ENCODE peak calls at places on chromosomes 6 and 20, in five cellular contexts. V, C, H, P and R are unnamed samples.

GRCh38 chr6:122809001-122809400 is 19.9 kb downstream of the SMPDL3A start:
- DNase-seq in C (no peak), V (no peak), H (no peak), P (no peak), R (no peak)

GRCh38 chr6:133240511-133241087 is 558 bp upstream of the EYA4 start:
- DNase-seq in C (peak; percentile 80), P (peak; percentile 82), H (no peak), V (no peak), R (no peak)

GRCh38 chr6:29968130-29968529 is 25.8 kb downstream of the HLA-A start:
- DNase-seq in C (no peak), H (no peak), V (no peak), P (peak; percentile 13), R (no peak)

GRCh38 chr6:24330137-24330732 is 27.6 kb downstream of the DCDC2 start:
- DNase-seq in V (no peak), P (peak; percentile 62), C (no peak), H (no peak), R (peak; percentile 92)

GRCh38 chr20:1674361-1674760 is 16.8 kb upstream of the SIRPG start:
- DNase-seq in H (no peak), P (no peak), V (no peak), C (no peak), R (no peak)

GRCh38 chr6:3186974-3187382 is 29.6 kb upstream of the TUBB2A start:
- DNase-seq in V (no peak), H (no peak), P (no peak), C (no peak), R (peak; percentile 12)

GRCh38 chr6:102118034-102118433 is 724.5 kb downstream of the GRIK2 start:
- DNase-seq in V (no peak), P (no peak), C (no peak), H (no peak), R (no peak)

GRCh38 chr20:34755367-34755766 is 51.2 kb downstream of the TP53INP2 start:
- DNase-seq in H (no peak), V (no peak), P (no peak), C (no peak), R (no peak)

GRCh38 chr6:133248241-133249001 is 7.3 kb downstream of the EYA4 start:
- DNase-seq in P (peak; percentile 29), V (no peak), C (no peak), H (no peak), R (no peak)

GRCh38 chr20:11229772-11230171 is 556.0 kb upstream of the JAG1 start:
- DNase-seq in C (peak; percentile 48), V (peak; percentile 88), P (peak; percentile 66), H (peak; percentile 24), R (peak; percentile 88)

GRCh38 chr6:22613695-22614094 is 44.3 kb downstream of the HDGFL1 start:
- DNase-seq in H (peak; percentile 41), V (peak; percentile 92), C (no peak), P (no peak), R (no peak)

GRCh38 chr6:167546611-167547327 is 221.9 kb downstream of the TTLL2 start:
- DNase-seq in V (no peak), H (no peak), P (no peak), C (no peak), R (no peak)

GRCh38 chr6:159806021-159806458 is 6.0 kb downstream of the PNLDC1 start:
- DNase-seq in C (no peak), P (no peak), V (no peak), H (no peak), R (no peak)

GRCh38 chr20:58618694-58619540 is 32.2 kb upstream of the STX16 start:
- DNase-seq in P (no peak), V (peak; percentile 59), C (peak; percentile 32), H (no peak), R (no peak)

GRCh38 chr6:7914991-7915789 is 4.6 kb upstream of the TXNDC5 start:
- DNase-seq in H (no peak), C (peak; percentile 84), P (no peak), V (no peak), R (no peak)

GRCh38 chr6:165663283-165663735 is 268 bp upstream of the PDE10A start:
- DNase-seq in P (peak; percentile 44), V (no peak), H (no peak), C (no peak), R (peak; percentile 79)

GRCh38 chr20:23152902-23153301 is 66.8 kb upstream of the CD93 start:
- DNase-seq in P (no peak), V (no peak), H (no peak), C (no peak), R (no peak)

GRCh38 chr6:126748141-126748540 is 370.3 kb upstream of the RSPO3 start:
- DNase-seq in V (no peak), H (no peak), P (no peak), C (no peak), R (no peak)

GRCh38 chr20:23379772-23380171 is 17.8 kb downstream of the GZF1 start:
- DNase-seq in V (no peak), P (no peak), C (no peak), H (no peak), R (no peak)

GRCh38 chr20:20367681-20368413 is at the start of gene INSM1:
- DNase-seq in H (no peak), P (no peak), V (no peak), C (no peak), R (no peak)

GRCh38 chr6:164927288-164928040 is 381.9 kb downstream of the C6orf118 start:
- DNase-seq in P (peak; percentile 43), V (no peak), C (peak; percentile 84), H (peak; percentile 36), R (peak; percentile 70)

GRCh38 chr20:47230811-47231256 is 125.7 kb downstream of the ZMYND8 start:
- DNase-seq in V (no peak), H (no peak), P (no peak), C (no peak), R (no peak)

GRCh38 chr6:99471638-99472037 is 43.6 kb downstream of the USP45 start:
- DNase-seq in H (no peak), P (no peak), C (no peak), V (no peak), R (no peak)

GRCh38 chr6:113854531-113855499 is 2.3 kb upstream of the MARCKS start:
- DNase-seq in V (peak; percentile 63), C (peak; percentile 83), H (no peak), P (peak; percentile 78), R (peak; percentile 9)

GRCh38 chr6:104941694-104942177 is 15.2 kb upstream of the LIN28B start:
- DNase-seq in C (no peak), P (no peak), V (no peak), H (no peak), R (peak; percentile 43)
- H3K4me3 ChIP-seq in C (no peak overlapping the region), P (no peak overlapping the region), V (peak overlapping the region; percentile 37), H (no peak overlapping the region), R (no peak overlapping the region)

DNA sequence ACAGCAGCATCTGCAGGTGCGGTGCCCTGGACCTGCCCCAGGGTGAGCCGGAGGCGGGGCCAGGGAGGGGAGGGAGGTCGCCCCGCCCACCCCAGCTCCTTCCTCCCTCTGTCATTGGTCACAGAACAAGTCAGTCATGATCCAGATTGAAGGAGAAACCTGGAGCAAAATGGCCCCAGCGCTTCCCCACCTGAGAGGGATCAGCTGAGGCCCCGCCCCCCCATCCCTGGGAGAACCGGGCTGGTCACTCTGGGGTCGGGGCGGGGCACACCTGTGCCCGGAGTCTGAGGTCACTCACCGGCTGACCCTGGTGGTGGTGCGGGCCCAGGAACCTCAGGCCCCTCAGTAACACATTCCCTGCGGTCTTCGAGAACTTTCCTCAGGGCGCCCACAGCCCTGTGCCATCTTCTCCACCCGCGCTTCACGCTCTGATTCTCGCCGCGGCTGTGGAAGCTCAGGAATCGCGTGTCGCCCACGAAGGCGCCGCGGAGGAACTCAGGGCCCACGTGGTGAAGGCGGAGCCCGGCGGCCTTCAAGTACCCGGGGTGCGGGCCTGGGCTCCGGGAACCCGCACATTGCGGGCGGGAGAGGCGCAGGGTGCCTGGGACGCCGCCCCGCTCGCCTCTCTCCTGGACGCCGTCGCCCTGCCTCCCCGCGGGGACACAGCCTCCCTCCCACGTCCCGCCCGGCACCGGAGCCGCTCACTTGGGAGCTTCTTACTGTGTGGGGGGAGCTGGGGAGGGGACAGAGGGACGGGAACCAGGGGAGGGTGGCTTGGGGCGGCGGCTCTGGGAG is 36.4 kb upstream of the HLA-C start:
- DNase-seq in P (peak; percentile 10), H (no peak), C (peak; percentile 45), V (no peak), R (peak; percentile 78)
- H3K4me3 ChIP-seq in P (peak overlapping the region; percentile 17), H (peak overlapping the region; percentile 23), C (peak overlapping the region; percentile 57), V (no peak overlapping the region), R (no peak overlapping the region)

DNA sequence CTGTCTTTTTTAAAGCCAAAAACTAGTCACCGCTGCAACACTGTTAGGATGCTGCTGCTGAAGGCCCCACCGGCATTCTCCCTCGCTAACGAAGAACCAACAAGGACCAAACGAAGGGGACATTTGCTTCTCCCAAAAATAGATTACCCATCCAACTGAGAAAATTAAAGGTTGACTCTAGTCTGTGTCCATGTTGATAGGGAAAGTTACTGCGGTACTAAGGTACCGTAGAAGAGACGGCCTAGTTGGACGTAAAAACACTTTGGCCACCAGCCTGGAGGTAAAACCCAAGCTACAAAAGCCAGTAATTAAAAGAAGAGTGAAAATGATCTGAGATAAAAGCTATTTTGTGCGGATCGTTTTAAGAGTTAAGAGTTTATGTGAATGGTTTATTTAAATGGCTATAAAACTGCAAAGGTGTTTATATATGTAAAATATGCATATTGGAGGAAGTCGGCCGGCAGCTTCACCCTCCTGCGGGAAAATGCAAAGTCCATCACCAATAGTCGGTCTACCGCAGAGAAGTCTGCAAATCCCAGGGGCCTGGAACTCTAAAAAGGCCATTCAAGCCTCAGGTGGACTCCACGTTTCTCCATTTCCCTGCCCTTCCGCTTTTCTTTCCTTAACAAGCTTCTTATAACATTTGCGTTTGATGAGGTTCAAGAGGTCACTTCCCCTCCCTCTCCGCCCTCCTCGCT is 11.7 kb upstream of the FOXF2 start:
- DNase-seq in P (no peak), V (no peak), C (no peak), H (no peak), R (no peak)
- H3K4me3 ChIP-seq in P (no peak overlapping the region), V (no peak overlapping the region), C (peak overlapping the region; percentile 43), H (no peak overlapping the region), R (no peak overlapping the region)

DNA sequence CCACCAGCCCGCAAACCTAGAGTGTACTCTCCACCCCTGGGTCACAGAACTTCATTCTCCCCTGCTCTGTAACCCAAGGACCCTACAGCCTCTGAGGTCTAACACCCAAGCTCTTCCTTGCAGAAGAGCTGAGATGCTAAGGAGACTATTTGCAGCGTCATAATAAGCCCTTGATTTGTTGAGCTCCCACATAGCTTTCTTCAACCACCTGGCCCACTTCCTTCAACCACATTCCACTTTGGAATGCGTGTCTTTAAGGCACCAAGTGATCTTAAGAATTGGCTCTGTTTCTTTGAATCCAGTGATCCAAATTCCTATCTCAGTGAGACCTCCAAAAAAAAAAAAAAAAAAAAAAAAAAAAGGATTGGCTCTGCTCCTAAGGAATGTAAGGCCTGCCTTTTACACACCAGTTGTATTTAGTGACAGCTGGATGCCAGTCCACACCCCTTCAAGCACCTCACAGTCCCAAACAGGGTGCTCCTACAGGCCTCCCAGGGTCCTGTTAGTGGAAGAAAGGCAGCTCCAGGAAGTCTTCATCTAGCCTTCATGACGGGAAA is 106.2 kb downstream of the UBE3D start:
- DNase-seq in P (no peak), C (no peak), V (peak; percentile 58), H (no peak), R (peak; percentile 50)
- H3K4me3 ChIP-seq in P (no peak overlapping the region), C (no peak overlapping the region), V (no peak overlapping the region), H (no peak overlapping the region), R (no peak overlapping the region)

GRCh38 chr20:62640870-62641748 is 1.2 kb upstream of the SLCO4A1 start:
- DNase-seq in V (no peak), P (no peak), C (no peak), H (no peak), R (no peak)
- H3K4me3 ChIP-seq in V (peak overlapping the region; percentile 55), P (peak overlapping the region; percentile 76), C (peak overlapping the region; percentile 76), H (peak overlapping the region; percentile 80), R (no peak overlapping the region)

GRCh38 chr20:46090095-46090388 is 280 bp upstream of the NCOA5 start:
- DNase-seq in H (no peak), V (no peak), P (no peak), C (no peak), R (no peak)
- H3K4me3 ChIP-seq in H (peak overlapping the region; percentile 84), V (peak overlapping the region; percentile 70), P (peak overlapping the region; percentile 70), C (peak overlapping the region; percentile 92), R (no peak overlapping the region)